ENCODE peak calls at places on chromosomes 1 and 21, in seven cellular contexts. N is activated B cell treated with CpG ODN at 0.5 μM for 24 hours; K is heart right ventricle; B is CD4-positive, alpha-beta T cell; V is activated CD8-positive, alpha-beta T cell treated with anti-CD3 and anti-CD28 coated beads for 36 hours; H is left colon; Y is pancreas. C is an unnamed sample.

GRCh38 chr1:230090194-230090711 is 23.2 kb downstream of the GALNT2 start:
- ATAC-seq in N (no peak), K (no peak), B (no peak), V (no peak), H (no peak), Y (peak), C (no peak)

GRCh38 chr21:39316062-39316461 is 2.6 kb upstream of the BRWD1 start:
- ATAC-seq in N (no peak), K (no peak), B (no peak), V (peak), H (no peak), Y (no peak), C (peak)

GRCh38 chr1:99820546-99820945 is 29.6 kb upstream of the AGL start:
- ATAC-seq in N (no peak), K (no peak), B (peak), V (peak), H (no peak), Y (no peak), C (peak)

GRCh38 chr1:229972600-229973296 is 94.3 kb upstream of the GALNT2 start:
- ATAC-seq in N (no peak), K (no peak), B (no peak), V (no peak), H (peak), Y (no peak), C (no peak)

GRCh38 chr1:109116286-109116685 is 2.4 kb downstream of the ELAPOR1 start:
- ATAC-seq in N (no peak), K (no peak), B (no peak), V (no peak), H (peak), Y (peak), C (no peak)

GRCh38 chr1:245440933-245441332 is 286.1 kb downstream of the KIF26B start:
- ATAC-seq in N (no peak), K (no peak), B (no peak), V (no peak), H (peak), Y (no peak), C (no peak)

GRCh38 chr1:232355162-232356006 is 274.5 kb downstream of the SIPA1L2 start:
- ATAC-seq in N (no peak), K (peak), B (no peak), V (no peak), H (no peak), Y (no peak), C (no peak)

GRCh38 chr1:100631015-100631521 is 88.5 kb upstream of the VCAM1 start:
- ATAC-seq in N (no peak), K (peak), B (no peak), V (no peak), H (no peak), Y (no peak), C (peak)

GRCh38 chr21:44352253-44352860 is 1.1 kb upstream of the TRPM2 start:
- ATAC-seq in N (no peak), K (no peak), B (no peak), V (peak), H (no peak), Y (no peak), C (peak)

GRCh38 chr1:239914827-239915231 is 176.9 kb upstream of the FMN2 start:
- ATAC-seq in N (no peak), K (no peak), B (no peak), V (no peak), H (no peak), Y (peak), C (no peak)

GRCh38 chr1:17605582-17606344 is 66.3 kb downstream of the ARHGEF10L start:
- ATAC-seq in N (no peak), K (peak), B (no peak), V (no peak), H (no peak), Y (peak), C (no peak)

C was measured in activated T-helper 17 cell treated with anti-CD3 and anti-CD28 coated beads, Interleukin-2, amount 50 U/mL, for 72 hours.